ENCODE peak calls at places on chromosomes 1 and 21, in six cellular contexts. R, Y, T, W, K and D are unnamed samples.

GRCh38 chr21:14737922-14738321 is 191.8 kb upstream of the SAMSN1 start:
- DNase-seq in R (no peak), Y (no peak), T (no peak), W (peak; percentile 53), K (peak; percentile 1), D (no peak)

GRCh38 chr1:181140398-181140797 is 51.9 kb downstream of the IER5 start:
- DNase-seq in R (no peak), Y (peak; percentile 11), T (peak; percentile 48), W (no peak), K (no peak), D (no peak)

GRCh38 chr1:62508187-62508758 is 71.4 kb downstream of the USP1 start:
- DNase-seq in R (no peak), Y (no peak), T (no peak), W (no peak), K (peak; percentile 7), D (no peak)

GRCh38 chr1:200072636-200073285 is 45.3 kb downstream of the NR5A2 start:
- DNase-seq in R (no peak), Y (no peak), T (no peak), W (no peak), K (no peak), D (no peak)

GRCh38 chr1:113031060-113031933 is 41.7 kb upstream of the LRIG2 start:
- DNase-seq in R (no peak), Y (no peak), T (no peak), W (no peak), K (no peak), D (no peak)

GRCh38 chr1:23718482-23718881 is 24.8 kb upstream of the ELOA start:
- DNase-seq in R (no peak), Y (no peak), T (no peak), W (no peak), K (peak; percentile 33), D (no peak)

GRCh38 chr1:116123837-116124533 is 12.8 kb downstream of the MAB21L3 start:
- DNase-seq in R (no peak), Y (no peak), T (no peak), W (no peak), K (no peak), D (no peak)

GRCh38 chr1:94603663-94604062 is 62.1 kb upstream of the F3 start:
- DNase-seq in R (no peak), Y (no peak), T (no peak), W (no peak), K (no peak), D (no peak)

GRCh38 chr21:34630536-34631143 is 15.7 kb upstream of the RCAN1 start:
- DNase-seq in R (no peak), Y (no peak), T (no peak), W (no peak), K (peak; percentile 41), D (no peak)

GRCh38 chr1:59025898-59026426 is 242.1 kb upstream of the JUN start:
- DNase-seq in R (no peak), Y (no peak), T (no peak), W (no peak), K (no peak), D (no peak)

GRCh38 chr21:35904995-35905972 is 155.0 kb downstream of the SETD4 start:
- DNase-seq in R (no peak), Y (no peak), T (no peak), W (no peak), K (no peak), D (peak; percentile 54)

GRCh38 chr21:38984568-38984967 is 178.8 kb downstream of the ETS2 start:
- DNase-seq in R (no peak), Y (no peak), T (no peak), W (no peak), K (no peak), D (no peak)

GRCh38 chr1:52662645-52663313 is 29.8 kb downstream of the SHISAL2A start:
- DNase-seq in R (no peak), Y (no peak), T (no peak), W (no peak), K (peak; percentile 55), D (no peak)

GRCh38 chr1:35847935-35848565 is 35.0 kb upstream of the AGO1 start:
- DNase-seq in R (no peak), Y (no peak), T (no peak), W (no peak), K (no peak), D (no peak)

GRCh38 chr1:107966550-107966949 is 1.6 kb upstream of the VAV3 start:
- DNase-seq in R (no peak), Y (no peak), T (no peak), W (no peak), K (no peak), D (no peak)

GRCh38 chr1:12619396-12620141 is 1.6 kb upstream of the DHRS3 start:
- DNase-seq in R (peak; percentile 91), Y (peak; percentile 91), T (peak; percentile 87), W (peak; percentile 87), K (peak; percentile 70), D (peak; percentile 94)

GRCh38 chr21:31491617-31492016 is 147.6 kb upstream of the TIAM1 start:
- DNase-seq in R (no peak), Y (no peak), T (no peak), W (no peak), K (no peak), D (no peak)

GRCh38 chr1:110602466-110602865 is 3.7 kb downstream of the KCNA2 start:
- DNase-seq in R (no peak), Y (no peak), T (no peak), W (no peak), K (no peak), D (no peak)

GRCh38 chr1:59485949-59486348 is 189.1 kb downstream of the FGGY start:
- DNase-seq in R (no peak), Y (no peak), T (no peak), W (no peak), K (no peak), D (no peak)

GRCh38 chr1:40344597-40344996 is 27.5 kb upstream of the COL9A2 start:
- DNase-seq in R (no peak), Y (no peak), T (no peak), W (peak; percentile 37), K (no peak), D (peak; percentile 75)

GRCh38 chr1:79197421-79197820 is 190.9 kb upstream of the ADGRL4 start:
- DNase-seq in R (no peak), Y (no peak), T (no peak), W (no peak), K (no peak), D (no peak)

GRCh38 chr21:31218830-31219608 is 125.0 kb downstream of the TIAM1 start:
- DNase-seq in R (peak; percentile 37), Y (peak; percentile 89), T (no peak), W (peak; percentile 36), K (no peak), D (peak; percentile 52)

GRCh38 chr1:91877574-91878208 is 8.3 kb downstream of the TGFBR3 start:
- DNase-seq in R (no peak), Y (no peak), T (no peak), W (no peak), K (no peak), D (no peak)

GRCh38 chr1:219299420-219299819 is 125.7 kb downstream of the LYPLAL1 start:
- DNase-seq in R (no peak), Y (no peak), T (no peak), W (no peak), K (no peak), D (no peak)

GRCh38 chr1:246591504-246591903 is 25.2 kb downstream of the CNST start:
- DNase-seq in R (no peak), Y (no peak), T (no peak), W (no peak), K (no peak), D (no peak)
- H3K4me3 ChIP-seq in R (no peak overlapping the region), Y (no peak overlapping the region), T (no peak overlapping the region), W (no peak overlapping the region), K (no peak overlapping the region), D (no peak overlapping the region)

GRCh38 chr1:228214921-228215662 is 7.2 kb downstream of the OBSCN start:
- DNase-seq in R (no peak), Y (no peak), T (no peak), W (no peak), K (no peak), D (no peak)

GRCh38 chr1:228215663-228216116 is 7.8 kb downstream of the OBSCN start:
- DNase-seq in R (no peak), Y (no peak), T (no peak), W (no peak), K (no peak), D (no peak)

GRCh38 chr1:228218513-228219244 is 10.8 kb downstream of the OBSCN start:
- DNase-seq in R (no peak), Y (no peak), T (no peak), W (no peak), K (no peak), D (no peak)

GRCh38 chr1:228217551-228218344 is 9.9 kb downstream of the OBSCN start:
- DNase-seq in R (no peak), Y (no peak), T (no peak), W (no peak), K (no peak), D (no peak)

GRCh38 chr1:228216371-228217320 is 8.8 kb downstream of the OBSCN start:
- DNase-seq in R (no peak), Y (no peak), T (no peak), W (no peak), K (no peak), D (no peak)
- H3K27ac ChIP-seq in R (no peak overlapping the region), Y (no peak overlapping the region), T (no peak overlapping the region), W (no peak overlapping the region), K (no peak overlapping the region), D (no peak overlapping the region)

GRCh38 chr1:151512801-151513625 is 1.8 kb downstream of the CGN start:
- DNase-seq in R (no peak), Y (no peak), T (no peak), W (peak; percentile 87), K (no peak), D (no peak)

GRCh38 chr1:151510957-151511635 is at the start of gene CGN:
- DNase-seq in R (peak; percentile 93), Y (peak; percentile 89), T (peak; percentile 94), W (peak; percentile 88), K (peak; percentile 70), D (peak; percentile 88)

GRCh38 chr1:151512326-151512725 is 1.1 kb downstream of the CGN start:
- DNase-seq in R (no peak), Y (no peak), T (no peak), W (no peak), K (no peak), D (no peak)

GRCh38 chr1:151510614-151510956 is 602 bp upstream of the CGN start:
- DNase-seq in R (no peak), Y (no peak), T (no peak), W (no peak), K (no peak), D (no peak)

GRCh38 chr1:151511636-151512215 is 539 bp downstream of the CGN start:
- DNase-seq in R (peak; percentile 61), Y (no peak), T (peak; percentile 59), W (no peak), K (peak; percentile 44), D (no peak)
- TF ChIP-seq CTCF in R (no peak), Y (no peak), T (no peak), W (no peak), K (no peak), D (no peak)

GRCh38 chr1:21668232-21669032 is 725 bp downstream of the RAP1GAP start:
- DNase-seq in R (no peak), Y (no peak), T (peak; percentile 52), W (no peak), K (no peak), D (peak; percentile 49)
- H3K4me3 ChIP-seq in R (no peak overlapping the region), Y (peak overlapping the region; percentile 39), T (peak overlapping the region; percentile 69), W (no peak overlapping the region), K (peak overlapping the region; percentile 45), D (peak overlapping the region; percentile 15)

GRCh38 chr1:43359696-43360095 is 915 bp downstream of the CDC20 start:
- DNase-seq in R (no peak), Y (no peak), T (no peak), W (no peak), K (no peak), D (no peak)
- H3K27ac ChIP-seq in R (no peak overlapping the region), Y (no peak overlapping the region), T (no peak overlapping the region), W (no peak overlapping the region), K (peak overlapping the region; percentile 84), D (no peak overlapping the region)